ENCODE peak calls at places on chromosomes 11 and 22, in ten cellular contexts. X is SK-N-SH, L is transverse colon, B is endothelial cell of umbilical vein, H is Panc1, M is GM23338, Y is K562, Z is sigmoid colon, V is stomach, K is spleen. Q is an unnamed sample. For H3K4me1, the result is how much of the 10 kb centered on the place peaks cover.

GRCh38 chr11:64358907-64359711 is at the start of gene RPS6KA4:
- DNase-seq in X (peak), L (peak), B (peak), H (no peak), M (peak), Y (peak), Z (no peak), V (peak), K (peak), Q (no peak)

GRCh38 chr11:32385998-32386397 is 49.3 kb downstream of the WT1 start:
- DNase-seq in X (peak), L (peak), B (peak), H (no peak), M (peak), Y (peak), Z (no peak), V (no peak), K (no peak), Q (no peak)

GRCh38 chr22:47260551-47260950 is 498.1 kb downstream of the TBC1D22A start:
- DNase-seq in X (no peak), L (no peak), B (no peak), H (no peak), M (no peak), Y (no peak), Z (no peak), V (no peak), K (no peak), Q (no peak)

GRCh38 chr22:21020802-21021429 is 6.0 kb downstream of the P2RX6 start:
- DNase-seq in X (peak), L (no peak), B (no peak), H (no peak), M (peak), Y (peak), Z (no peak), V (no peak), K (no peak), Q (no peak)

GRCh38 chr11:86592047-86592564 is 80.3 kb downstream of the ME3 start:
- DNase-seq in X (no peak), L (no peak), B (peak), H (no peak), M (no peak), Y (no peak), Z (no peak), V (no peak), K (no peak), Q (no peak)

GRCh38 chr11:3929689-3930088 is 74.2 kb downstream of the STIM1 start:
- DNase-seq in X (no peak), L (no peak), B (no peak), H (no peak), M (no peak), Y (peak), Z (no peak), V (no peak), K (no peak), Q (no peak)

GRCh38 chr11:73218106-73218829 is at the start of gene P2RY2:
- DNase-seq in X (peak), L (peak), B (peak), H (no peak), M (peak), Y (no peak), Z (peak), V (peak), K (peak), Q (peak)

GRCh38 chr22:46758867-46759290 is 3.6 kb upstream of the TBC1D22A start:
- DNase-seq in X (peak), L (peak), B (peak), H (peak), M (peak), Y (peak), Z (no peak), V (peak), K (peak), Q (no peak)

GRCh38 chr11:2916114-2916891 is 12.9 kb downstream of the PHLDA2 start:
- DNase-seq in X (peak), L (no peak), B (no peak), H (no peak), M (no peak), Y (no peak), Z (no peak), V (no peak), K (no peak), Q (no peak)

GRCh38 chr11:75428301-75428724 is 4.7 kb downstream of the KLHL35 start:
- DNase-seq in X (peak), L (peak), B (peak), H (no peak), M (peak), Y (no peak), Z (peak), V (peak), K (peak), Q (peak)

GRCh38 chr11:69000831-69001245 is 12.2 kb downstream of the MRGPRF start:
- DNase-seq in X (peak), L (peak), B (peak), H (peak), M (peak), Y (no peak), Z (peak), V (no peak), K (peak), Q (peak)

GRCh38 chr11:131447268-131447667 is 76.9 kb downstream of the NTM start:
- DNase-seq in X (no peak), L (no peak), B (no peak), H (no peak), M (peak), Y (no peak), Z (no peak), V (no peak), K (no peak), Q (no peak)

GRCh38 chr22:45880732-45881523 is 96.0 kb downstream of the WNT7B start:
- DNase-seq in X (no peak), L (no peak), B (no peak), H (no peak), M (peak), Y (no peak), Z (peak), V (no peak), K (peak), Q (peak)

GRCh38 chr11:92306966-92307504 is 82.4 kb downstream of the FAT3 start:
- DNase-seq in X (no peak), L (no peak), B (peak), H (no peak), M (no peak), Y (no peak), Z (no peak), V (no peak), K (no peak), Q (no peak)

GRCh38 chr11:68049509-68050370 is 10.9 kb downstream of the TCIRG1 start:
- DNase-seq in X (peak), L (no peak), B (no peak), H (no peak), M (no peak), Y (no peak), Z (no peak), V (no peak), K (peak), Q (no peak)

GRCh38 chr11:123381817-123382554 is 48.1 kb upstream of the GRAMD1B start:
- DNase-seq in X (no peak), L (no peak), B (no peak), H (no peak), M (no peak), Y (no peak), Z (no peak), V (no peak), K (no peak), Q (no peak)

GRCh38 chr11:89052220-89052619 is 13.6 kb downstream of the GRM5 start:
- DNase-seq in X (no peak), L (no peak), B (no peak), H (no peak), M (no peak), Y (no peak), Z (no peak), V (no peak), K (no peak), Q (no peak)

GRCh38 chr11:111384494-111384893 is 5.4 kb upstream of the POU2AF1 start:
- DNase-seq in X (no peak), L (no peak), B (no peak), H (no peak), M (no peak), Y (no peak), Z (no peak), V (no peak), K (no peak), Q (no peak)

GRCh38 chr11:10770626-10771254 is 19.7 kb downstream of the CTR9 start:
- DNase-seq in X (peak), L (peak), B (peak), H (peak), M (peak), Y (peak), Z (no peak), V (peak), K (no peak), Q (no peak)

GRCh38 chr11:126012852-126013251 is 49.8 kb downstream of the CDON start:
- DNase-seq in X (no peak), L (no peak), B (no peak), H (no peak), M (no peak), Y (no peak), Z (no peak), V (no peak), K (no peak), Q (no peak)

GRCh38 chr22:19719055-19719482 is 4.3 kb upstream of the GP1BB start:
- DNase-seq in X (no peak), L (no peak), B (no peak), H (no peak), M (no peak), Y (peak), Z (no peak), V (no peak), K (no peak), Q (no peak)

GRCh38 chr22:24011735-24012068 is 598 bp downstream of the CABIN1 start:
- DNase-seq in X (peak), L (no peak), B (no peak), H (no peak), M (peak), Y (no peak), Z (no peak), V (no peak), K (no peak), Q (no peak)

GRCh38 chr11:35330924-35331323 is 88.4 kb downstream of the SLC1A2 start:
- DNase-seq in X (no peak), L (no peak), B (no peak), H (no peak), M (no peak), Y (no peak), Z (no peak), V (no peak), K (no peak), Q (no peak)

GRCh38 chr11:28483072-28483867 is 375.1 kb downstream of the METTL15 start:
- DNase-seq in X (no peak), L (no peak), B (no peak), H (no peak), M (no peak), Y (no peak), Z (no peak), V (no peak), K (no peak), Q (no peak)

GRCh38 chr11:122758974-122759373 is 79.3 kb upstream of the CRTAM start:
- DNase-seq in X (no peak), L (no peak), B (peak), H (no peak), M (no peak), Y (no peak), Z (no peak), V (no peak), K (no peak), Q (no peak)

GRCh38 chr22:46318576-46318975 is 16.9 kb upstream of the TRMU start:
- DNase-seq in X (no peak), L (no peak), B (no peak), H (no peak), M (no peak), Y (no peak), Z (no peak), V (no peak), K (peak), Q (no peak)

GRCh38 chr22:28899199-28899853 is 16.0 kb downstream of the ZNRF3 start:
- DNase-seq in X (no peak), L (no peak), B (no peak), H (no peak), M (no peak), Y (no peak), Z (peak), V (no peak), K (peak), Q (peak)

GRCh38 chr11:65502274-65502851 is 3.5 kb downstream of the MALAT1 start:
- DNase-seq in X (no peak), L (no peak), B (peak), H (no peak), M (no peak), Y (peak), Z (no peak), V (no peak), K (no peak), Q (no peak)

GRCh38 chr11:20156280-20156875 is 3.9 kb downstream of the DBX1 start:
- DNase-seq in X (peak), L (peak), B (no peak), H (no peak), M (peak), Y (peak), Z (no peak), V (no peak), K (peak), Q (no peak)

GRCh38 chr11:20367313-20367948 is 3.9 kb downstream of the HTATIP2 start:
- DNase-seq in X (no peak), L (peak), B (peak), H (peak), M (no peak), Y (peak), Z (peak), V (peak), K (no peak), Q (no peak)

GRCh38 chr11:128715691-128716153 is 21.9 kb downstream of the FLI1 start:
- DNase-seq in X (no peak), L (no peak), B (peak), H (no peak), M (no peak), Y (no peak), Z (no peak), V (no peak), K (no peak), Q (no peak)

GRCh38 chr11:98561216-98561615 is 459.5 kb upstream of the CNTN5 start:
- DNase-seq in X (no peak), L (no peak), B (no peak), H (no peak), M (peak), Y (no peak), Z (no peak), V (no peak), K (no peak), Q (no peak)

GRCh38 chr11:130369141-130369691 is 54.5 kb upstream of the ZBTB44 start:
- DNase-seq in X (no peak), L (no peak), B (no peak), H (no peak), M (peak), Y (no peak), Z (no peak), V (no peak), K (no peak), Q (peak)

DNA sequence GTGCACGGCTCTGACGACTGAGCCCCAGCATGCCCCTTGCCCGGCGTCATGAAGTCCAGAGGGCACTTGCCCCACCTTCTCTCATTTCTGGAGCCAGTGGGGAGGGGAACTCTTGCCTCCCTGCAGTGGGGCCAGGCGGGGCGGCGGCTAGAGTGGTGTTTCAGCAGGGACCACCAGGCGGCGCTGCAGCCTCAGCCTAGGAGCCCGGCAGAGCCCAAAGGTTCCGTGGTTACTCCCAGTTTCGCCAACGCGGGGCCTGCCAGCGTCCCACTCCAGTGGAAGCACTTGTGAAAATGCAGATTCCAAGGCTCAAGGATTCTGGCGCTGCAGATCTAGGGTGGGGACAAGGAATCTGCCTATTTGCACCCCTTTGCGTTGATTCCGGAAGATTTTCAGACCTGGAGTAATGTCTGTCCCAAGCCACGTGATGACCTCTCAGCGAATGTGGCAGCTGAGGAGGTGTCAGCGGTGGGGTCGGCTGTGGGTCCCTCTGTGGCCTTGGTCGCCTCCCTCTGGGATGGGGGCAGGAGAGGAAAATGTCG is 55.7 kb downstream of the CD82 start:
- DNase-seq in X (peak), L (peak), B (peak), H (no peak), M (peak), Y (peak), Z (peak), V (peak), K (peak), Q (peak)
- TF ChIP-seq POLR2AphosphoS5 in X (no peak), L (no peak), B (no peak), H (no peak), M (no peak), Y (no peak), Z (no peak), V (no peak), K (peak), Q (no peak)

DNA sequence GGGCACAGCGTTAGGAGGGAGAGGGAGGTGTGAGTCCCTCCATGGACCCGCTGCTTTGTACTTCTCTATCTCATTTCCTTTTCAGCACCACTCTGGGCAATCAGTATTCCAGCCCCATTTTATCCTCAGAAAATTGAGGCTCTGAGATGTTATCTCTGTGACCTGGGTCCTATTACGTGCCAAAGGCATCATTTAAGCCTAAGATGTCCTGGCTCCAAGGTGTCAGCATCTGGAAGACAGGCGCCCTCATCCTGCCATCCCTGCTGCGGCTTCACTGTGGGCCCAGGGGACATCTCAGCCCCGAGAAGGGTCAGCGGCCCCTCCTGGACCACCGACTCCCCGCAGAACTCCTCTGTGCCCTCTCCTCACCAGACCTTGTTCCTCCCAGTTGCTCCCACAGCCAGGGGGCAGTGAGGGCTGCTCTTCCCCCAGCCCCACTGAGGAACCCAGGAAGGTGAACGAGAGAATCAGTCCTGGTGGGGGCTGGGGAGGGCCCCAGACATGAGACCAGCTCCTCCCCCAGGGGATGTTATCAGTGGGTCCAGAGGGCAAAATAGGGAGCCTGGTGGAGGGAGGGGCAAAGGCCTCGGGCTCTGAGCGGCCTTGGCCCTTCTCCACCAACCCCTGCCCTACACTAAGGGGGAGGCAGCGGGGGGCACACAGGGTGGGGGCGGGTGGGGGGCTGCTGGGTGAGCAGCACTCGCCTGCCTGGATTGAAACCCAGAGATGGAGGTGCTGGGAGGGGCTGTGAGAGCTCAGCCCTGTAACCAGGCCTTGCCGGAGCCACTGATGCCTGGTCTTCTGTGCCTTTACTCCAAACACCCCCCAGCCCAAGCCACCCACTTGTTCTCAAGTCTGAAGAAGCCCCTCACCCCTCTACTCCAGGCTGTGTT is 829 bp upstream of the APOC3 start:
- DNase-seq in X (peak), L (no peak), B (no peak), H (no peak), M (no peak), Y (peak), Z (no peak), V (no peak), K (no peak), Q (no peak)
- H3K4me3 ChIP-seq in X (no peak), L (no peak), B (no peak), H (no peak), M (no peak), Y (no peak), Z (no peak), V (no peak), K (no peak), Q (no peak)

DNA sequence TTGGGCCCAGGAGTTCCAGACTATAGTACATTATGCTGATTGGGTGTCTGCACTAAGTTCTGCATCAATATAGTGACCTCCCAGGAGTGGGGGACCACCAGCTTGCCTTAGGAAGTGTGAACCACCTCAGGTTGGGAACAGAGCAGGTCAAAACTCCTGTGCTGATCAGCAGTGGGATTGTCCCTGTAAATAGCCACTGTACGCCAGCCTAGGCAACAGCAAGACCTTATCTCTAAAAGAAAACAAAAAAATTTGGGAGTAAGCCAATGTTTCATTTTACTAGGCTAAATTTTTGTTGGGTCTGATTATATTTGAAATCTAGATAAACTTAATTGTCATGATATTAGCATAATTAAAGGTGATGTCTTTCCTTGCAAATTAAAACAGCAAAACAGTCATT is 3.4 kb downstream of the DEPDC5 start:
- DNase-seq in X (no peak), L (no peak), B (no peak), H (no peak), M (no peak), Y (no peak), Z (no peak), V (no peak), K (no peak), Q (no peak)
- H3K4me1 ChIP-seq in X (under half), L (under half), B (under half), H (under half), M (under half), Y (under half), Z (under half), V (under half), K (under half), Q (under half)

GRCh38 chr22:26308467-26308866 is 120.6 kb upstream of the ASPHD2 start:
- DNase-seq in X (no peak), L (no peak), B (no peak), H (no peak), M (no peak), Y (no peak), Z (no peak), V (no peak), K (no peak), Q (no peak)
- TF ChIP-seq POLR2AphosphoS5 in X (no peak), L (no peak), B (no peak), H (no peak), M (no peak), Y (no peak), Z (no peak), V (no peak), K (no peak), Q (no peak)

DNA sequence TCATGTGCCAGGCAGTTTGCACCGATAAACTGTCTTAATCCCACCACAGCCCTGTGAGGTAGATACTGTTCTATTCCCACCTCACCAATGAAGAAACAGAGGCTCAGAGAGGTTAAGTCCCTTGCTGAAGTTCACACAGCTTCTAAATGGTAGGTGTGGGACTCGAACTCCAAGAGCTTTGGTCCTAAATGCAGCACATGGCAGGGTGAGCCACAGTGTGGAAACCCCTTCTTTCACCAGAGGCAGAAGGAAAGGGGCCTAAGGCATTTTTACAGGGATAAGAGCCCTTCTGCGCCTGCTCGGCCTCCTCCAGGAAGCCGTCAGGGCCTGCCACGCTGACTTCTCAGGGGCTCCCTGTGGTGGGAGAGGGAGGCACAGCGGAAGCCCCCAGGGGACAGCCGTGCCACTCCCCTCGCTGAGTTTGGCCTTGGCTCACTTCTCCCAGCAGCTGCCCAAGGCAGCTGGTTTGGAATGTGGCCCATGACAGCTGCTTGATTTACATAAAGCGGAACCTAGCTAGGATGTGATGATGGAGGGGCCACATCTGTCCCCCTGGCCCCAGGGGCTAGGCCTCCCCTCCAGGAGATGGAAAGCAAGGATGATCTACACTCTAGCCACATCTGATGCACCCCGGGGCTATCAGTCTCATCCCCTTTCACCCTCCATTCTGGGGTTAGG is 35.4 kb downstream of the CD82 start:
- DNase-seq in X (no peak), L (no peak), B (no peak), H (no peak), M (peak), Y (no peak), Z (no peak), V (no peak), K (peak), Q (no peak)
- H3K4me3 ChIP-seq in X (no peak), L (no peak), B (no peak), H (no peak), M (no peak), Y (no peak), Z (no peak), V (no peak), K (peak), Q (no peak)

GRCh38 chr11:119027561-119028345 is 2.9 kb downstream of the SLC37A4 start:
- DNase-seq in X (no peak), L (no peak), B (no peak), H (no peak), M (no peak), Y (no peak), Z (no peak), V (no peak), K (peak), Q (no peak)
- H3K4me1 ChIP-seq in X (under half), L (under half), B (under half), H (under half), M (under half), Y (half or more), Z (under half), V (under half), K (under half), Q (under half)

GRCh38 chr11:83158965-83159900 is 2.3 kb downstream of the PCF11 start:
- DNase-seq in X (no peak), L (no peak), B (peak), H (no peak), M (no peak), Y (no peak), Z (no peak), V (no peak), K (no peak), Q (no peak)
- TF ChIP-seq POLR2AphosphoS5 in X (no peak), L (no peak), B (peak), H (no peak), M (no peak), Y (no peak), Z (no peak), V (no peak), K (no peak), Q (no peak)